ENCODE peak calls at places on chromosomes 13 and 19, in six cellular contexts. One of them, this sample, is unnamed.

GRCh38 chr19:39555883-39556282 is 15.9 kb upstream of the EID2 start:
- DNase-seq in PC-9: no peak
- DNase-seq in BJ: no peak
- DNase-seq in Caco-2: no peak
- DNase-seq in fibroblast of lung: no peak
- DNase-seq in GM06990: no peak
- DNase-seq in this sample: no peak

GRCh38 chr13:92716749-92717148 is 509.9 kb upstream of the GPC6 start:
- DNase-seq in fibroblast of lung: peak
- DNase-seq in BJ: no peak
- DNase-seq in Caco-2: no peak
- DNase-seq in PC-9: no peak
- DNase-seq in GM06990: no peak
- DNase-seq in this sample: peak

GRCh38 chr13:94073006-94073744 is 406.3 kb downstream of the DCT start:
- DNase-seq in fibroblast of lung: peak
- DNase-seq in Caco-2: no peak
- DNase-seq in BJ: peak
- DNase-seq in GM06990: no peak
- DNase-seq in PC-9: no peak
- DNase-seq in this sample: peak

GRCh38 chr19:58154287-58154678 is 3.7 kb upstream of the ZNF329 start:
- DNase-seq in PC-9: peak
- DNase-seq in BJ: no peak
- DNase-seq in fibroblast of lung: peak
- DNase-seq in Caco-2: no peak
- DNase-seq in GM06990: peak
- DNase-seq in this sample: peak

GRCh38 chr19:33394723-33395560 is 21.4 kb downstream of the CEBPG start:
- DNase-seq in Caco-2: peak
- DNase-seq in PC-9: no peak
- DNase-seq in GM06990: no peak
- DNase-seq in fibroblast of lung: no peak
- DNase-seq in BJ: no peak
- DNase-seq in this sample: no peak

GRCh38 chr13:47000166-47000565 is 103.3 kb upstream of the HTR2A start:
- DNase-seq in GM06990: no peak
- DNase-seq in PC-9: no peak
- DNase-seq in BJ: no peak
- DNase-seq in fibroblast of lung: peak
- DNase-seq in Caco-2: no peak
- DNase-seq in this sample: no peak

GRCh38 chr19:38713227-38713649 is 31.0 kb downstream of the CAPN12 start:
- DNase-seq in fibroblast of lung: no peak
- DNase-seq in PC-9: no peak
- DNase-seq in GM06990: no peak
- DNase-seq in BJ: no peak
- DNase-seq in Caco-2: no peak
- DNase-seq in this sample: peak

GRCh38 chr13:29578300-29579048 is 17.0 kb downstream of the SLC7A1 start:
- DNase-seq in BJ: no peak
- DNase-seq in fibroblast of lung: no peak
- DNase-seq in PC-9: no peak
- DNase-seq in GM06990: no peak
- DNase-seq in Caco-2: no peak
- DNase-seq in this sample: peak

GRCh38 chr19:47511128-47511517 is 3.7 kb downstream of the NAPA start:
- DNase-seq in PC-9: no peak
- DNase-seq in fibroblast of lung: no peak
- DNase-seq in GM06990: no peak
- DNase-seq in Caco-2: no peak
- DNase-seq in BJ: no peak
- DNase-seq in this sample: no peak

GRCh38 chr13:30824651-30825050 is 81.4 kb upstream of the MEDAG start:
- DNase-seq in PC-9: no peak
- DNase-seq in GM06990: no peak
- DNase-seq in fibroblast of lung: no peak
- DNase-seq in BJ: no peak
- DNase-seq in Caco-2: no peak
- DNase-seq in this sample: no peak

GRCh38 chr13:96284971-96285370 is 195.1 kb downstream of the HS6ST3 start:
- DNase-seq in BJ: no peak
- DNase-seq in PC-9: no peak
- DNase-seq in fibroblast of lung: no peak
- DNase-seq in Caco-2: no peak
- DNase-seq in GM06990: no peak
- DNase-seq in this sample: no peak

GRCh38 chr13:102195566-102196462 is 206.0 kb downstream of the FGF14 start:
- DNase-seq in GM06990: no peak
- DNase-seq in fibroblast of lung: peak
- DNase-seq in BJ: peak
- DNase-seq in Caco-2: no peak
- DNase-seq in PC-9: no peak
- DNase-seq in this sample: peak

DNA sequence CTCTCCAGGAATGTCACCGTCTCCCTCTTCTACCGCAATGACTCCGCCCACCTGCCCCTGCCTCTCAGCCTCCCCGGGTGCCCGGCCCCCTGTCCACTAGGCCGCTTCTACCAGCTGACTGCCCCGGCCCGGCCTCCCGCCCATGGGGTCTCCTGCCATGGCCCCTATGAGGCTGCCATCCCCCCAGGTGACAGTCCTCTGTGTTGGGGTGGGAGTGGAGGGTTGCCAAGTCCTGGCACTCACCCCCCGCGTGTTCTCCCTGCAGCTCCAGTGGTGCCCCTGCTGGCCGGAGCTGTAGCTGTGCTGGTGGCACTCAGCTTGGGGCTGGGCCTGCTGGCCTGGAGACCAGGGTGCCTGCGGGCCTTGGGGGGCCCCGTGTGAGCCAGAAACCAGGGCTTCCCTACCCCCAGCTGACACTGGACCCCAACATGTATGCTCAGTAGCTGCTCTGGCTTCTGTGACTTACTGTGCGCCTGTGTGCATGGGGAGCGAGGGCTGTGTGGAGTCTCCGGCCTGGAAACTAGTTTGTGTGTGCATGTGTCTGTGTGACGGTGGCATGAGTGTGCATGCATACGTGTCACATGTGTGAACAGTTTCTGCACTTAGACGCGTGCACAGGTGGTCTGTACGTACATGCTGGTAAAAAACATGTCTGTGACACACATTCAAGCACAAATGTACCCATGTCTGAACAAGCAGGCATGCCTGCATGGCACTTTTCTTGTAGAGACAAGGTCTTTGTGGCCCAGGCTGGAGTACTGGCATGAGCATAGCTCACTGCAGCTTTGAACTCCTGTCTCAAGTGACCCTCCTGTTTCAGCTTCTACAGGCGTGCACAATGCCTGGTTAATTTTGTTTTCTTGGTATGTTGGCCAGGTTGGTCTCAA is 4.8 kb downstream of the ACP4 start:
- DNase-seq in BJ: no peak
- DNase-seq in Caco-2: peak
- DNase-seq in PC-9: no peak
- DNase-seq in GM06990: peak
- DNase-seq in fibroblast of lung: no peak
- DNase-seq in this sample: no peak
- TF ChIP-seq CTCF in BJ: peak
- TF ChIP-seq CTCF in Caco-2: no peak
- TF ChIP-seq CTCF in PC-9: peak
- TF ChIP-seq CTCF in GM06990: peak
- TF ChIP-seq CTCF in fibroblast of lung: no peak
- TF ChIP-seq CTCF in this sample: no peak

GRCh38 chr19:50377051-50377441 is 789 bp downstream of the NR1H2 start:
- DNase-seq in fibroblast of lung: no peak
- DNase-seq in GM06990: no peak
- DNase-seq in BJ: no peak
- DNase-seq in Caco-2: no peak
- DNase-seq in PC-9: no peak
- DNase-seq in this sample: no peak
- H3K4me3 ChIP-seq in fibroblast of lung: peak
- H3K4me3 ChIP-seq in GM06990: peak
- H3K4me3 ChIP-seq in BJ: peak
- H3K4me3 ChIP-seq in Caco-2: peak
- H3K4me3 ChIP-seq in PC-9: peak
- H3K4me3 ChIP-seq in this sample: peak

DNA sequence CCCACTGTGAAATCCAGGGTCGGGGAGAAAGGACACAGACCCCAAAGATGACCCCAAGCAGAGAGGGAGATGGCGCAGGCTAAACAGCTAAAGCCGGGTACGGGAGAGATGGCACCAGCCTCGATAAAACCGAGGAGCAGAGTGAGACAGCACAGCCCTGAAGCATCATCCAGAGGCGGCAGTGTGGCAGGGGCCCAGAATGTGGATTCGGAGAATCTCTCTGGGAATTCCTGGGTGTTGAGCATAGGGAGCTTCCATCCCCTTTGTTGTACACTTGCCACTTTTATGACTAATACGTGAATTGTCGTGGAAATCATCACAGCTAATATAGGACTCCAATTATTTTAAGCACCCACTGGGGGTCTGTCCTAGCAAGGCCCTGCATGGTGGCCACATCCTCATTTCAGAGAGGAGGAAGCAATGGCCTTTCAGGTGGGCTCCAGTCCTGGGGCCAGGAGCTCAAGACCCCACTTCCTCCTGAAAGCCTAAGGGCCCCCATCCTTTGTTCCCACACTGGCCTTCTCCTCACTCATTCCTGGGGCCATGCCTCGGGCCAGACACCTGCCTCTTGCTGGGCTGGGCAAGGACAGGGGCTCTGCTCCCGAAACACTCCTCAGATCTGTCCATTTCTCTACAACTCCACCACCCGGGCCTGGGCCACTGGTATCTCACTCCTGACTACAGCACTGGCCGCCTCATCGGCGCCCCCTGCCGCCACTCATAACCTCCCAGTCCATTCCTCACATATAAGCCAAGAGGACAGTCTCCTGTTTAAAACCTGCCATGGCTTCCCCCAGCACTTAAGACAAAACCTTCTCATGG is 29.3 kb upstream of the ATP1A3 start:
- DNase-seq in PC-9: no peak
- DNase-seq in GM06990: peak
- DNase-seq in Caco-2: peak
- DNase-seq in BJ: no peak
- DNase-seq in fibroblast of lung: peak
- DNase-seq in this sample: no peak
- TF ChIP-seq CTCF in PC-9: peak
- TF ChIP-seq CTCF in GM06990: peak
- TF ChIP-seq CTCF in Caco-2: peak
- TF ChIP-seq CTCF in BJ: peak
- TF ChIP-seq CTCF in fibroblast of lung: no peak
- TF ChIP-seq CTCF in this sample: no peak

GRCh38 chr19:3357731-3358391 is 8.5 kb upstream of the NFIC start:
- DNase-seq in Caco-2: no peak
- DNase-seq in fibroblast of lung: no peak
- DNase-seq in BJ: no peak
- DNase-seq in GM06990: no peak
- DNase-seq in PC-9: no peak
- DNase-seq in this sample: no peak
- H3K4me3 ChIP-seq in Caco-2: no peak
- H3K4me3 ChIP-seq in fibroblast of lung: no peak
- H3K4me3 ChIP-seq in BJ: no peak
- H3K4me3 ChIP-seq in GM06990: no peak
- H3K4me3 ChIP-seq in PC-9: no peak
- H3K4me3 ChIP-seq in this sample: no peak

GRCh38 chr19:55704494-55705245 is 29.6 kb downstream of the EPN1 start:
- DNase-seq in PC-9: no peak
- DNase-seq in BJ: no peak
- DNase-seq in fibroblast of lung: no peak
- DNase-seq in GM06990: no peak
- DNase-seq in Caco-2: no peak
- DNase-seq in this sample: no peak
- TF ChIP-seq CTCF in PC-9: no peak
- TF ChIP-seq CTCF in BJ: peak
- TF ChIP-seq CTCF in fibroblast of lung: no peak
- TF ChIP-seq CTCF in GM06990: no peak
- TF ChIP-seq CTCF in Caco-2: no peak
- TF ChIP-seq CTCF in this sample: no peak

DNA sequence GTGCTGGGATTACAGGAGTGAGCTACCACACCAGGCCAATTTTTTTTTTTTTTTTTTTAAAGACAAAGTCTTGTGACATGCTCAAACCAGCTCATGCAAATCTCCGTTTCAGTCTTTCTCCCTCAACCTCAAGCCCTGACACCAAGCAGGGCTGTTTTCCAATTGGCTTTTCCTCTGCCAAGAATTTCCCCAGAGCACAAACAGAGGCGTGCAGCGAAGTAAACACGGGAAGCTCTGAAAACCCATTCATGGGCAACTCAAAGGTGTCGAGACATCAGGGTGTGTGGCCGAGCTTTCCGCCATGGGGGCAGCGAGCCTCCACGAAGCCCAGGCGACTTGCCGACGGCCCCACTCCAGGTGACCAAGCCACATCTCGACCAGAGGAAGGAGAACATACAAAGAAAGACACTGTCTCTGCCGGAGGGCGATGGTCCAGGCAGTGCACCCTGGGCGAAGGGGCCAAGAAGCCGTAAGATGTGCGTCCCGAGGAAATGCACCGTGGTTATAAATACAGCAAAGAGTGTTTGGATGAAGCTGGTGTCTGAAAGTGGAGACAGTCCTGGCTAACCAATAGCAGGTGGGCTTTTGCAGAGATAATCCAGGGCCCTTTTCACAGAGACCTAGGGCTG is 69.9 kb downstream of the INSR start:
- DNase-seq in PC-9: no peak
- DNase-seq in GM06990: no peak
- DNase-seq in BJ: no peak
- DNase-seq in Caco-2: no peak
- DNase-seq in fibroblast of lung: peak
- DNase-seq in this sample: peak
- H3K4me3 ChIP-seq in PC-9: no peak
- H3K4me3 ChIP-seq in GM06990: no peak
- H3K4me3 ChIP-seq in BJ: no peak
- H3K4me3 ChIP-seq in Caco-2: no peak
- H3K4me3 ChIP-seq in fibroblast of lung: no peak
- H3K4me3 ChIP-seq in this sample: no peak